ENCODE peak calls at places on chromosomes 6 and 20, in five cellular contexts. R, N, S, U and M are unnamed samples.

GRCh38 chr6:23518294-23518693 is 607.7 kb upstream of the NRSN1 start:
- DNase-seq in R (no peak), N (no peak), U (no peak), S (no peak), M (no peak)

GRCh38 chr20:58141971-58142842 is 86.2 kb downstream of the ANKRD60 start:
- DNase-seq in S (no peak), N (no peak), R (no peak), U (no peak), M (no peak)

GRCh38 chr6:125166711-125167110 is 13.1 kb downstream of the TPD52L1 start:
- DNase-seq in S (no peak), N (no peak), U (no peak), R (no peak), M (no peak)

GRCh38 chr6:103079867-103080266 is 1686.4 kb downstream of the GRIK2 start:
- DNase-seq in N (no peak), R (no peak), U (no peak), S (no peak), M (no peak)

GRCh38 chr20:31606928-31607639 is 2.0 kb downstream of the ID1 start:
- DNase-seq in R (peak), S (no peak), U (no peak), N (peak), M (no peak)

GRCh38 chr6:151154418-151154817 is 85.3 kb upstream of the AKAP12 start:
- DNase-seq in S (no peak), R (peak), U (peak), N (peak), M (no peak)

GRCh38 chr6:10418361-10418861 is 3.5 kb upstream of the TFAP2A start:
- DNase-seq in R (no peak), N (no peak), S (no peak), U (no peak), M (no peak)

GRCh38 chr6:4491501-4492260 is 284.5 kb upstream of the CDYL start:
- DNase-seq in N (no peak), U (no peak), R (peak), S (no peak), M (no peak)

GRCh38 chr6:49979584-49979983 is 10.2 kb upstream of the DEFB113 start:
- DNase-seq in U (no peak), R (no peak), S (no peak), N (no peak), M (no peak)

GRCh38 chr6:137416376-137417109 is 77.7 kb downstream of the OLIG3 start:
- DNase-seq in N (no peak), S (no peak), U (no peak), R (no peak), M (no peak)

GRCh38 chr6:24125980-24126379 is at the start of gene NRSN1:
- DNase-seq in U (peak), R (peak), S (no peak), N (no peak), M (no peak)

GRCh38 chr6:142942238-142942637 is 2.7 kb downstream of the HIVEP2 start:
- DNase-seq in N (no peak), R (no peak), U (no peak), S (no peak), M (no peak)

GRCh38 chr6:44253307-44254101 is 3.8 kb downstream of the SLC35B2 start:
- DNase-seq in R (peak), U (peak), N (no peak), S (no peak), M (no peak)

GRCh38 chr6:159106627-159107241 is 61.9 kb upstream of the TAGAP start:
- DNase-seq in R (peak), S (peak), N (peak), U (peak), M (peak)

GRCh38 chr6:87393026-87393622 is 14.6 kb upstream of the CFAP206 start:
- DNase-seq in U (peak), N (peak), R (peak), S (peak), M (no peak)

GRCh38 chr20:47490795-47491194 is 10.9 kb upstream of the NCOA3 start:
- DNase-seq in N (no peak), U (no peak), S (no peak), R (no peak), M (no peak)

GRCh38 chr6:45655630-45656422 is 278.1 kb upstream of the SUPT3H start:
- DNase-seq in R (peak), U (no peak), N (peak), S (peak), M (no peak)

GRCh38 chr20:10877345-10877744 is 203.5 kb upstream of the JAG1 start:
- DNase-seq in R (no peak), S (no peak), U (no peak), N (no peak), M (no peak)

GRCh38 chr6:28758046-28758817 is 165.6 kb downstream of the TRIM27 start:
- DNase-seq in R (peak), S (peak), U (no peak), N (peak), M (no peak)

GRCh38 chr6:56729719-56730118 is 87.0 kb upstream of the DST start:
- DNase-seq in R (peak), U (no peak), N (no peak), S (peak), M (no peak)

DNA sequence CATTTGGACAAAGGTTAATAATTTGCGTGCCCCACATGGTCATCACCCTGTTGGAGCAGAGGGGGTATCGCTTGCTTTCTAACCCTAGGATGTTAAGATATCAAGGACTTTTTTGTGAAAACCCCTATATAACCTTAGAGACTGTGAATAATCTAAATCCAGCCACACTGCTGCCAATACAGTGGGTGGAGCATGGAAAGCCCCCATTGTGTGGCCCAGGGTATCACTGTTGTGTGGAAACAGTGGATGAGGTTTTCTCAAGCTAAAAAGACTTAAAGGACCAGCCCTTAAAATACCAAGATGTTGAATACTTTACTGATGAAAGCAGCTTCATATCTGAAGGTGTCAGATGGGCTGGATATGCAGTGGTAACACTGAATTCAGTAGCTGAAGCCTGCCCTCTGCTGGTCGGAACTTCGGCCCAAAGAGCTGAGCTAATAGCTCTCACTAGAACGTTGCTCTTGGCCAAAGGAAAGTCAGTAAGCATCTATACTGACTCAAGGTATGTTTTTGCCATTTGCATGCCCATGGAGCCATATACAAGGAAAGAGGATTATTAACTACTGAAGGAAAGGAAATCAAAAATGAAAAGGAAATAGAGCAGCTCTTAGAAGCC is 695.2 kb downstream of the PHF3 start:
- DNase-seq in U (peak), S (peak), R (peak), N (no peak), M (no peak)
- TF ChIP-seq CTCF in U (no peak), S (peak), R (peak), N (peak), M (no peak)

GRCh38 chr20:3406481-3407425 is 716 bp downstream of the DNAAF9 start:
- DNase-seq in N (peak), S (no peak), R (peak), U (peak), M (peak)
- TF ChIP-seq CTCF in N (no peak), S (no peak), R (no peak), U (no peak), M (no peak)

DNA sequence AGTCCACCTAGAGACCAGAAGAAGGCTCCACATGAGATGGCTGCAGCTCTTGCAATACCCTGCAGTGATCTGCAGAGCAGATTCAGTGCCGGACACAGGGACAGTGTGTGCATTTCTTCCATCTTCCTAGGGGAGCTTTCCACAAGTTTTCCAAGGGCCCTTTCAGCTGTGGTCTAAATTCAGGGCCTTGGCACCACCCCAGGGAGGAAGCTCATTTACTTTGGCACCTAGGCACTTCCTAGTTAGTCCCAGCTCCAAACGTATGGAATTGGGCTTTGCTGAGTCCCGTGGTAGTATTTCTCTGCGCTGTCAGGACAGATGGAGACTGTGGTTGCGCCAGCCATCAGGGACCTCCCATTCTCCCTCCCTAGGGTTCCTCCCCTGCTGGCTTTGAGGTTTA is 182.3 kb upstream of the UST start:
- DNase-seq in N (no peak), S (no peak), R (no peak), U (no peak), M (no peak)
- TF ChIP-seq CTCF in N (no peak), S (no peak), R (no peak), U (no peak), M (no peak)

DNA sequence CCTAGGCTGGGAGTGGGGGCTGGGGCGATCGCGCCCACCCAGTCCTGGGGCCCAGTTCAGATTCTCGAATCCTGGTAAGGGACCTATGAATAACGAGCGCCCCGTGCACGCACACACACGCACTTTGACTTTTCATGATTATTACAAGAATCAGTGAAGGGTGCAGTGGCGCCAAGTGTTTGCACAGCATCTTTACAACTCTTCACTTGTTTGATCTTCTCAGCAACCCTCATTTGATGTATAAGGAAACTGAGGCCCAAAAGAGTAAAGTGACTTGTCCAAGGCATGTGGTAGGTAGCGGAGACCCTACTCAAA is 863 bp upstream of the LRFN2 start:
- DNase-seq in R (no peak), U (no peak), N (no peak), S (no peak), M (no peak)
- TF ChIP-seq CTCF in R (peak), U (no peak), N (no peak), S (peak), M (no peak)